ENCODE peak calls at places on chromosomes 7 and 10, in eight cellular contexts. I is astrocyte, H is OCI-LY7, C is IMR-90, D is endothelial cell of umbilical vein, T is tibial nerve, K is PC-3, G is cardiac muscle cell. A is an unnamed sample.

GRCh38 chr10:87700031-87700796 is 40.5 kb downstream of the PAPSS2 start:
- DNase-seq in T (no peak), H (no peak), G (peak), K (peak), C (peak), D (no peak), I (peak), A (peak)

GRCh38 chr10:107144490-107144889 is 20.0 kb downstream of the SORCS1 start:
- DNase-seq in T (no peak), I (no peak), H (no peak), G (no peak), C (no peak), D (no peak), K (peak), A (no peak)

GRCh38 chr10:77405771-77406241 is 231.8 kb downstream of the KCNMA1 start:
- DNase-seq in C (peak), H (no peak), T (no peak), D (peak), I (peak), K (peak), G (peak), A (peak)

GRCh38 chr10:60450291-60450690 is 60.6 kb upstream of the ANK3 start:
- DNase-seq in K (no peak), C (no peak), H (no peak), D (no peak), G (peak), I (peak), T (no peak), A (no peak)

GRCh38 chr10:52807803-52808202 is 35.2 kb upstream of the MBL2 start:
- DNase-seq in G (no peak), H (no peak), T (no peak), D (no peak), K (no peak), I (no peak), C (no peak), A (no peak)

GRCh38 chr10:104505521-104506041 is 135.5 kb upstream of the SORCS3 start:
- DNase-seq in I (no peak), T (no peak), H (no peak), K (no peak), D (no peak), G (no peak), C (no peak), A (no peak)

GRCh38 chr10:52172581-52172980 is 141.5 kb upstream of the DKK1 start:
- DNase-seq in G (peak), C (peak), K (peak), I (no peak), D (no peak), H (no peak), T (no peak), A (no peak)

GRCh38 chr10:98344589-98345038 is 70.4 kb downstream of the PYROXD2 start:
- DNase-seq in G (peak), H (peak), D (peak), I (peak), K (no peak), T (peak), C (peak), A (peak)

GRCh38 chr10:90579602-90580242 is 278.1 kb downstream of the HTR7 start:
- DNase-seq in T (no peak), I (peak), C (peak), G (peak), D (peak), K (peak), H (no peak), A (no peak)

GRCh38 chr7:29955799-29956476 is 33.7 kb downstream of the SCRN1 start:
- DNase-seq in T (no peak), K (no peak), D (no peak), C (no peak), G (no peak), H (peak), I (no peak), A (no peak)

GRCh38 chr10:100999742-101000601 is at the start of gene LZTS2:
- DNase-seq in D (peak), G (no peak), K (no peak), T (no peak), C (no peak), I (no peak), H (no peak), A (peak)

GRCh38 chr7:158303121-158303520 is 284.5 kb downstream of the PTPRN2 start:
- DNase-seq in T (no peak), C (no peak), I (no peak), D (no peak), K (no peak), H (no peak), G (no peak), A (no peak)

GRCh38 chr7:133478591-133479135 is 225.8 kb downstream of the EXOC4 start:
- DNase-seq in I (no peak), T (no peak), G (no peak), K (no peak), D (no peak), C (no peak), H (no peak), A (no peak)

GRCh38 chr7:142125576-142125975 is 14.1 kb downstream of the MGAM2 start:
- DNase-seq in T (no peak), D (no peak), K (peak), C (no peak), H (no peak), I (no peak), G (no peak), A (no peak)

GRCh38 chr7:1290262-1291039 is 57.8 kb downstream of the UNCX start:
- DNase-seq in D (peak), G (peak), T (no peak), K (peak), I (no peak), C (no peak), H (no peak), A (peak)

GRCh38 chr7:127751723-127752448 is 99.9 kb downstream of the SND1 start:
- DNase-seq in K (no peak), T (no peak), I (peak), D (no peak), G (peak), C (peak), H (no peak), A (peak)

GRCh38 chr7:81499262-81500116 is 270.4 kb downstream of the HGF start:
- DNase-seq in D (peak), H (peak), C (peak), I (peak), T (no peak), K (peak), G (peak), A (no peak)

GRCh38 chr7:75977741-75978140 is 16.7 kb downstream of the TMEM120A start:
- DNase-seq in K (no peak), I (no peak), H (no peak), T (no peak), C (no peak), G (peak), D (no peak), A (peak)

GRCh38 chr10:124249812-124250432 is 156.5 kb upstream of the CHST15 start:
- DNase-seq in D (no peak), H (peak), K (peak), I (no peak), T (no peak), G (no peak), C (no peak), A (no peak)

GRCh38 chr10:28734940-28735759 is 57.8 kb downstream of the BAMBI start:
- DNase-seq in I (peak), C (peak), D (peak), H (no peak), K (peak), T (no peak), G (peak), A (no peak)

GRCh38 chr7:28280516-28280915 is 99.9 kb upstream of the JAZF1 start:
- DNase-seq in G (no peak), K (no peak), D (no peak), C (no peak), I (no peak), H (no peak), T (no peak), A (no peak)

GRCh38 chr10:74310652-74311257 is 159.7 kb downstream of the ADK start:
- DNase-seq in G (no peak), K (peak), C (peak), D (no peak), I (no peak), H (no peak), T (no peak), A (no peak)

GRCh38 chr10:94963901-94964300 is 25.4 kb downstream of the CYP2C9 start:
- DNase-seq in H (peak), D (peak), G (peak), T (no peak), C (peak), K (peak), I (peak), A (no peak)

GRCh38 chr7:80105706-80106408 is 28.8 kb upstream of the GNAI1 start:
- DNase-seq in C (no peak), D (peak), K (no peak), H (no peak), G (peak), I (no peak), T (no peak), A (no peak)

GRCh38 chr7:80107278-80107677 is 27.4 kb upstream of the GNAI1 start:
- DNase-seq in H (no peak), D (peak), K (no peak), G (no peak), C (no peak), T (no peak), I (no peak), A (no peak)

GRCh38 chr7:80106498-80107113 is 28.0 kb upstream of the GNAI1 start:
- DNase-seq in H (no peak), C (no peak), D (peak), T (no peak), I (no peak), K (no peak), G (no peak), A (no peak)
- H3K27ac ChIP-seq in H (no peak), C (no peak), D (peak), T (no peak), I (no peak), K (no peak), G (no peak), A (no peak)

GRCh38 chr10:70139997-70140250 is 6.6 kb downstream of the TYSND1 start:
- DNase-seq in T (no peak), G (no peak), I (no peak), C (no peak), D (no peak), H (no peak), K (no peak), A (no peak)
- H3K27ac ChIP-seq in T (no peak), G (no peak), I (no peak), C (no peak), D (no peak), H (no peak), K (no peak), A (no peak)

DNA sequence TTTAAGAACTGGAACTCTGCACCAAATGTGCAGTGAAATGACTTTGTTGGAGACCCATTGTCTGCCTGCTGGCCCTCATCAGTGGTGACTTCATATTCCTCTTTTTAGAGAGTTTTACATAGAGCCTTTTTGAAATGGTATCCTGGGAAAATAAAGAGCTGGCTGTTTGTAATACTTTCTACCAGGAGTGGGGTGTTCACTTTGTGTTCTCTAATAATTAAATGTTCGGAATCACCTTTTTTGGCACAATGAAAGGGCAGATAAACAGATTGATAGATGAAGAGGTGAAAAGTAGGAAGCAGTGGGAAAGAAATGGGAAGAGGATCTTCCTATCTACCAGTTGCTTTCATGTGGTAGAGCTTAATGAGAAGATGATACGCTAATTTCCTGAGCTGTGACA is 55.5 kb downstream of the PRPF18 start:
- DNase-seq in K (no peak), H (no peak), D (no peak), T (no peak), C (no peak), I (no peak), G (no peak), A (no peak)
- H3K27ac ChIP-seq in K (no peak), H (no peak), D (no peak), T (no peak), C (no peak), I (no peak), G (no peak), A (no peak)

DNA sequence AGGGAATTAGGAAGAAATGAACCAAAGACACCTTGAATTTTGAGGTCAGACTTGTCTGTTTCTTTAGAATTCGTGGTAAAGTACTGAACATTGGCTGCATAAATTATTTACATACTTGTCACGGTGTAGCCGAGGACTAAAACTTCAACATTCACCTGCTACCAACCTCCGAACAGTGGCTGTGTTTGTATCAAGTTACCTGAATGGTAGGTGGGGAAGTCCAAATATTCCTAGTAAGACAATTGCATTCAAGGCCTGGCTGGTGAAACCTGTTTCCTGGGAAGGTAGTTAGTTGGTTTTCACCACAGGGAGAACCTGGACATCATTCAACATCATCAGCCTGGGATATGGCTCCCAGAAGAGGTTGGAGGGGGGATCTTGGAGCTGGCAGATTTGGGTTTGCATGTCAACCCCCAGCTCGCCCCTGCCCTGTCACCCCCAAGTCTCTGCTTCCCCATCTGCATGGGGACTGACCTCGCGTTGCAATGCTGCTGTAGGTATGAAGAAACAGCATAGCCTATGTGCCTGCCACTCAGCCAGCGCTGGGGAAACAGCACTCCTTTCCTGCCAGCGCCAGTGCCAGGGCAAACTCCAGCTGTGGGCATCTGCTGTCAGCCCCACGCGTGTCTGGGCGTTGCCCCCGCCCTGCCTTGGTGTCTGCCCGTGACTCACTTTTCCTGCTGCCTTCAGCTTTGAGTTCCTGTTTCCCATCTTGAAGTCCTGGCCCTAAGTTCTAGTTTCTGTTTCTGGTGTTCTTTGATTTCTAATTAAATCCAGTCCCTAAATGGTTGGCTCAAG is 12.7 kb upstream of the LARP4B start:
- DNase-seq in T (no peak), K (no peak), G (peak), D (peak), I (no peak), H (no peak), C (peak), A (peak)
- H3K27ac ChIP-seq in T (peak), K (no peak), G (no peak), D (peak), I (no peak), H (no peak), C (no peak), A (no peak)

DNA sequence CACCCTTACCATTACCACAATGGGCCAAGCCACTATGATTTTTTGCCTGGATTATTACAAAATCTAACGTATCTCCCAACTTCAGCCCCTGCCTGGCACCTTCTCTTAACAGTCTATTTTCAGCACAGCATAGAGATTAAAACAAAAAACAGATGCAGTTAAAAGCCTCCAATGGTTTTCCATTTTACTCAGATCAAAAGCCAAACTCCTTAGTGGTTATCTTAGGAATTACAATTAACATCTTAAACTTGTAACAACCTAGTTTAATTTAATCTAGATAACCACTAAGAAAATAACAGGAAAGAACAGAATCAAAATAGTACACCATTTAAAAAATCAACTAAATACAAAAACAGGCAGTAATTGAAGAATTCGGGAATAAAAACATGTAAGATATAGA is 43.5 kb downstream of the DNAJC1 start:
- DNase-seq in G (no peak), D (no peak), I (no peak), C (no peak), K (no peak), T (no peak), H (no peak), A (no peak)
- H3K27ac ChIP-seq in G (no peak), D (no peak), I (no peak), C (no peak), K (no peak), T (no peak), H (no peak), A (no peak)

GRCh38 chr7:26100940-26101339 is 51.1 kb upstream of the NFE2L3 start:
- DNase-seq in C (no peak), G (no peak), I (no peak), H (peak), T (no peak), K (no peak), D (no peak), A (no peak)
- H3K27ac ChIP-seq in C (no peak), G (no peak), I (no peak), H (peak), T (peak), K (no peak), D (peak), A (no peak)

DNA sequence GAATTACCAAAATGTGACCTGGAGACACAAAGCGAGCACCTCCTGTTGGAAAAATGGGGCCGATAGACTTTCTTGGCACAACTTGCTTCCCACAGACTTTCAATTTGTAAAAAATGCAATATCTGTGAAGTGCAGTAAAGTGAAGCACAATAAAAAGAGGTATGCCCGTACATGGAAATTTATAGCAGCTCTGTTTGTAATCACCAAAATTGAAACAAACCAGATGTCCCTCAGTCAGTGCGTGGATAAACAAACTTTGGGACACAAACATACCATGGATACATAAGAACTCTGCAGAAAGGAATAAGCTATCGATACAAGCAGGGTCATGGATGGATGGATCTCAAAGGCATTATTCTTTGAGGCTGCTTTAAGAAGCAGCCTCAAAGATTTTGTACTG is 33.6 kb downstream of the ARID5B start:
- DNase-seq in T (no peak), K (no peak), D (no peak), H (no peak), C (no peak), I (no peak), G (peak), A (no peak)
- H3K27ac ChIP-seq in T (peak), K (no peak), D (no peak), H (no peak), C (no peak), I (no peak), G (no peak), A (no peak)

GRCh38 chr7:5667391-5667790 is 114.1 kb downstream of the RNF216 start:
- DNase-seq in C (peak), D (peak), I (no peak), K (no peak), H (no peak), T (no peak), G (no peak), A (no peak)
- H3K27ac ChIP-seq in C (no peak), D (peak), I (no peak), K (no peak), H (no peak), T (no peak), G (peak), A (no peak)

GRCh38 chr10:131750973-131751826 is 149.6 kb upstream of the PPP2R2D start:
- DNase-seq in T (no peak), G (no peak), D (no peak), K (no peak), H (no peak), C (no peak), I (no peak), A (peak)
- H3K27ac ChIP-seq in T (no peak), G (no peak), D (no peak), K (no peak), H (no peak), C (no peak), I (no peak), A (no peak)

GRCh38 chr7:11620406-11620805 is 211.6 kb downstream of the THSD7A start:
- DNase-seq in I (no peak), C (no peak), G (no peak), H (no peak), D (no peak), T (no peak), K (no peak), A (no peak)

GRCh38 chr7:11616466-11616865 is 215.5 kb downstream of the THSD7A start:
- DNase-seq in I (no peak), H (no peak), K (no peak), C (no peak), G (no peak), T (no peak), D (peak), A (no peak)

GRCh38 chr7:11613292-11613930 is 218.6 kb downstream of the THSD7A start:
- DNase-seq in T (no peak), C (no peak), G (no peak), K (no peak), H (no peak), D (no peak), I (no peak), A (no peak)

GRCh38 chr7:11612737-11613136 is 219.3 kb downstream of the THSD7A start:
- DNase-seq in H (no peak), C (no peak), I (no peak), D (no peak), T (no peak), K (no peak), G (no peak), A (no peak)

GRCh38 chr7:11615163-11615562 is 216.8 kb downstream of the THSD7A start:
- DNase-seq in D (no peak), H (no peak), K (no peak), T (no peak), I (no peak), C (no peak), G (no peak), A (no peak)
- H3K27ac ChIP-seq in D (no peak), H (no peak), K (no peak), T (no peak), I (no peak), C (no peak), G (no peak), A (no peak)